ENCODE peak calls at places on chromosomes 12 and 14, in eight cellular contexts. Q is kidney, J is DND-41, G is HCT116, W is K562, I is IMR-90, Y is neural progenitor cell, C is fibroblast of lung. K is an unnamed sample. For H3K4me1 and H3K9me3, the result is how much of the 10 kb centered on the place peaks cover.

GRCh38 chr12:103986823-103987222 is 21.2 kb downstream of the TDG start:
- DNase-seq in Q (no peak), J (no peak), G (no peak), W (no peak), I (peak), Y (no peak), C (peak), K (no peak)

GRCh38 chr14:69034612-69035262 is 55.6 kb upstream of the ACTN1 start:
- DNase-seq in Q (no peak), J (no peak), G (no peak), W (no peak), I (peak), Y (no peak), C (peak), K (no peak)

GRCh38 chr14:51219473-51220448 is 20.3 kb upstream of the TMX1 start:
- DNase-seq in Q (no peak), J (no peak), G (no peak), W (no peak), I (peak), Y (peak), C (peak), K (no peak)

GRCh38 chr14:104131968-104132732 is 6.2 kb upstream of the KIF26A start:
- DNase-seq in Q (peak), J (no peak), G (no peak), W (no peak), I (no peak), Y (no peak), C (no peak), K (peak)

GRCh38 chr12:107847430-107847829 is 72.9 kb downstream of the ASCL4 start:
- DNase-seq in Q (no peak), J (no peak), G (no peak), W (no peak), I (no peak), Y (no peak), C (peak), K (no peak)

GRCh38 chr14:77141592-77142288 is at the start of gene ZDHHC22:
- DNase-seq in Q (no peak), J (no peak), G (no peak), W (no peak), I (no peak), Y (no peak), C (no peak), K (peak)

GRCh38 chr14:104600141-104600643 is 4.4 kb downstream of the TMEM179 start:
- DNase-seq in Q (peak), J (no peak), G (no peak), W (no peak), I (no peak), Y (peak), C (no peak), K (no peak)

GRCh38 chr14:63276492-63277342 is 42.0 kb downstream of the GPHB5 start:
- DNase-seq in Q (no peak), J (no peak), G (peak), W (peak), I (peak), Y (peak), C (peak), K (peak)

GRCh38 chr14:85471744-85472143 is 58.2 kb upstream of the FLRT2 start:
- DNase-seq in Q (no peak), J (no peak), G (no peak), W (no peak), I (peak), Y (no peak), C (peak), K (peak)

GRCh38 chr12:16955083-16955657 is 349.2 kb upstream of the LMO3 start:
- DNase-seq in Q (no peak), J (no peak), G (no peak), W (no peak), I (no peak), Y (no peak), C (peak), K (no peak)

GRCh38 chr12:26704684-26705475 is 128.1 kb downstream of the ITPR2 start:
- DNase-seq in Q (no peak), J (no peak), G (no peak), W (no peak), I (peak), Y (no peak), C (peak), K (no peak)

GRCh38 chr14:48963231-48963630 is 622.9 kb downstream of the RPS29 start:
- DNase-seq in Q (no peak), J (no peak), G (no peak), W (no peak), I (no peak), Y (no peak), C (no peak), K (no peak)

GRCh38 chr12:26058818-26059217 is 66.0 kb downstream of the BHLHE41 start:
- DNase-seq in Q (no peak), J (no peak), G (no peak), W (no peak), I (no peak), Y (no peak), C (peak), K (no peak)

GRCh38 chr14:34203271-34203722 is 252.4 kb upstream of the EGLN3 start:
- DNase-seq in Q (no peak), J (no peak), G (no peak), W (no peak), I (no peak), Y (no peak), C (peak), K (no peak)

GRCh38 chr14:87745507-87746118 is 247.4 kb downstream of the GALC start:
- DNase-seq in Q (no peak), J (peak), G (peak), W (peak), I (peak), Y (peak), C (peak), K (peak)

GRCh38 chr12:88750867-88751543 is 170.7 kb upstream of the KITLG start:
- DNase-seq in Q (no peak), J (no peak), G (no peak), W (no peak), I (no peak), Y (no peak), C (no peak), K (no peak)

GRCh38 chr12:103805961-103806360 is 35.1 kb downstream of the NT5DC3 start:
- DNase-seq in Q (no peak), J (no peak), G (no peak), W (no peak), I (no peak), Y (no peak), C (no peak), K (peak)

GRCh38 chr12:65695077-65695865 is 129.0 kb upstream of the HMGA2 start:
- DNase-seq in Q (peak), J (no peak), G (peak), W (no peak), I (peak), Y (no peak), C (peak), K (peak)

GRCh38 chr12:94033767-94034166 is 114.6 kb upstream of the PLXNC1 start:
- DNase-seq in Q (no peak), J (no peak), G (no peak), W (no peak), I (no peak), Y (no peak), C (no peak), K (no peak)

GRCh38 chr12:62319058-62319457 is 58.9 kb downstream of the USP15 start:
- DNase-seq in Q (no peak), J (no peak), G (no peak), W (no peak), I (no peak), Y (no peak), C (no peak), K (no peak)

GRCh38 chr14:64671591-64671990 is 32.6 kb upstream of the PLEKHG3 start:
- DNase-seq in Q (no peak), J (no peak), G (peak), W (peak), I (peak), Y (peak), C (peak), K (no peak)

GRCh38 chr14:23302290-23303225 is at the start of gene PPP1R3E:
- DNase-seq in Q (peak), J (peak), G (no peak), W (peak), I (peak), Y (peak), C (peak), K (peak)

GRCh38 chr12:13120431-13120830 is 17.0 kb upstream of the GSG1 start:
- DNase-seq in Q (no peak), J (no peak), G (no peak), W (no peak), I (no peak), Y (no peak), C (no peak), K (no peak)

GRCh38 chr12:104012331-104012730 is 37.7 kb downstream of the GLT8D2 start:
- DNase-seq in Q (no peak), J (no peak), G (no peak), W (no peak), I (no peak), Y (no peak), C (peak), K (no peak)

GRCh38 chr12:130879781-130880389 is 8.0 kb downstream of the RAN start:
- DNase-seq in Q (no peak), J (no peak), G (no peak), W (no peak), I (no peak), Y (no peak), C (no peak), K (peak)

GRCh38 chr14:28468191-28469151 is 298.1 kb upstream of the FOXG1 start:
- DNase-seq in Q (no peak), J (no peak), G (no peak), W (no peak), I (no peak), Y (peak), C (peak), K (peak)

GRCh38 chr12:57888407-57889157 is 42.1 kb upstream of the CTDSP2 start:
- DNase-seq in Q (peak), J (peak), G (no peak), W (no peak), I (peak), Y (peak), C (peak), K (peak)

GRCh38 chr14:105006831-105007592 is 13.9 kb downstream of the CDCA4 start:
- DNase-seq in Q (no peak), J (no peak), G (no peak), W (no peak), I (no peak), Y (no peak), C (no peak), K (no peak)

GRCh38 chr12:124727244-124727673 is 136.4 kb downstream of the SCARB1 start:
- DNase-seq in Q (peak), J (no peak), G (peak), W (no peak), I (no peak), Y (no peak), C (peak), K (no peak)

GRCh38 chr12:55829967-55830600 is 697 bp upstream of the DNAJC14 start:
- DNase-seq in Q (peak), J (peak), G (no peak), W (peak), I (no peak), Y (peak), C (peak), K (peak)

GRCh38 chr14:80700601-80701000 is 240.9 kb downstream of the CEP128 start:
- DNase-seq in Q (no peak), J (no peak), G (no peak), W (no peak), I (no peak), Y (no peak), C (no peak), K (no peak)

GRCh38 chr12:848519-849191 is 96.3 kb downstream of the WNK1 start:
- DNase-seq in Q (no peak), J (no peak), G (no peak), W (no peak), I (peak), Y (no peak), C (peak), K (no peak)

GRCh38 chr12:124625867-124626675 is 58.7 kb upstream of the NCOR2 start:
- DNase-seq in Q (peak), J (no peak), G (no peak), W (peak), I (peak), Y (no peak), C (peak), K (peak)

GRCh38 chr12:22728989-22729388 is 104.0 kb downstream of the ETNK1 start:
- DNase-seq in Q (no peak), J (no peak), G (no peak), W (no peak), I (no peak), Y (peak), C (peak), K (no peak)
- H3K4me1 ChIP-seq in Q (under half), J (under half), G (under half), W (under half), I (under half), Y (under half), C (under half), K (under half)

GRCh38 chr14:75805646-75806045 is 144.6 kb downstream of the TTLL5 start:
- DNase-seq in Q (no peak), J (no peak), G (no peak), W (no peak), I (no peak), Y (no peak), C (no peak), K (no peak)

GRCh38 chr14:75806247-75806876 is 145.3 kb downstream of the TTLL5 start:
- DNase-seq in Q (no peak), J (no peak), G (no peak), W (no peak), I (no peak), Y (no peak), C (no peak), K (no peak)

GRCh38 chr14:75811862-75812505 is 150.9 kb downstream of the TTLL5 start:
- DNase-seq in Q (no peak), J (no peak), G (no peak), W (no peak), I (no peak), Y (no peak), C (no peak), K (no peak)

GRCh38 chr14:75812592-75812991 is 151.5 kb downstream of the TTLL5 start:
- DNase-seq in Q (no peak), J (no peak), G (no peak), W (no peak), I (no peak), Y (no peak), C (no peak), K (no peak)

GRCh38 chr14:75811136-75811839 is 150.2 kb downstream of the TTLL5 start:
- DNase-seq in Q (no peak), J (no peak), G (no peak), W (no peak), I (no peak), Y (no peak), C (no peak), K (no peak)
- H3K9ac ChIP-seq in Q (no peak), J (no peak), G (no peak), W (no peak), I (no peak), Y (no peak), C (no peak), K (no peak)

DNA sequence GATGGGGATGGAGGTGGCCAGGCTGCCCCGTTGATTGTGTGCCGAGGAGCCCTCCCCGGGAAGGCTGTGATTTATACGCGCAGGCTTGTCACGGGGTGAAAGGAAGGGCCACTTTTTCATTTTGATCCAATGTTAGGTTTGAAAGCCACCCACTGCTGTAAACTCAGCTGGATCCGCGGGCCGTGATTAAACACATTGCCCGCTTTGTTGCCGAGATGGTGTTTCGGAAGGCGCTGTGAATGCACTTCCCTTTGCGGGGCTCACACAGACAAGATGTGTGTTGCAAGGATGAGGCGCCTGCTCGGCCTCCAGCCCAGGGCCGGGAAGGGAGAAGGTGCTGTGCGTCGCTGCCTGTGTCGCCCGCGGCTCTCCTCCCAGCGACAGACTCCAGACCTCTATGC is 98.9 kb downstream of the TMEM132C start:
- DNase-seq in Q (no peak), J (no peak), G (no peak), W (no peak), I (no peak), Y (peak), C (no peak), K (peak)
- H3K9me3 ChIP-seq in Q (under half), J (under half), G (under half), W (under half), I (under half), Y (under half), C (under half), K (under half)

GRCh38 chr12:47192046-47192445 is 112.3 kb upstream of the AMIGO2 start:
- DNase-seq in Q (no peak), J (no peak), G (no peak), W (no peak), I (no peak), Y (no peak), C (no peak), K (no peak)
- H3K4me1 ChIP-seq in Q (under half), J (under half), G (under half), W (under half), I (under half), Y (under half), C (under half), K (under half)

GRCh38 chr12:10722905-10723866 is at the start of gene YBX3:
- DNase-seq in Q (peak), J (peak), G (peak), W (peak), I (peak), Y (peak), C (peak), K (peak)
- H3K9ac ChIP-seq in Q (peak), J (peak), G (peak), W (peak), I (peak), Y (peak), C (peak), K (peak)

K was measured in endodermal cell.